ENCODE peak calls at places on chromosomes 13 and 19, in eight cellular contexts. T is SK-N-DZ, Z is thoracic aorta, N is pulmonary artery endothelial cell, W is RPMI7951, L is NCI-H1048, X is left colon, Q is substantia nigra. R is an unnamed sample.

GRCh38 chr19:33719366-33720154 is 77.1 kb upstream of the KCTD15 start:
- DNase-seq in T (no peak), Z (no peak), N (no peak), W (no peak), L (no peak), X (no peak), Q (no peak), R (no peak)

GRCh38 chr19:29549105-29550070 is 23.6 kb downstream of the VSTM2B start:
- DNase-seq in T (no peak), Z (no peak), N (no peak), W (no peak), L (no peak), X (no peak), Q (no peak), R (no peak)

GRCh38 chr19:17073869-17074627 is 1.2 kb downstream of the HAUS8 start:
- DNase-seq in T (no peak), Z (no peak), N (no peak), W (no peak), L (no peak), X (peak), Q (no peak), R (no peak)

GRCh38 chr13:112887151-112887550 is 81.9 kb upstream of the MCF2L start:
- DNase-seq in T (no peak), Z (no peak), N (no peak), W (no peak), L (no peak), X (no peak), Q (no peak), R (no peak)

GRCh38 chr13:48994731-48995130 is 19.0 kb downstream of the FNDC3A start:
- DNase-seq in T (no peak), Z (no peak), N (no peak), W (no peak), L (no peak), X (no peak), Q (no peak), R (no peak)

GRCh38 chr19:49333426-49334288 is 1.5 kb upstream of the CD37 start:
- DNase-seq in T (no peak), Z (no peak), N (no peak), W (no peak), L (no peak), X (peak), Q (peak), R (no peak)

GRCh38 chr19:7554990-7555864 is 19.7 kb downstream of the PNPLA6 start:
- DNase-seq in T (no peak), Z (no peak), N (no peak), W (no peak), L (no peak), X (peak), Q (no peak), R (no peak)

GRCh38 chr13:30615851-30616311 is 1.8 kb upstream of the USPL1 start:
- DNase-seq in T (peak), Z (no peak), N (no peak), W (peak), L (no peak), X (no peak), Q (no peak), R (no peak)

GRCh38 chr13:91504216-91504615 is 105.8 kb downstream of the GPC5 start:
- DNase-seq in T (no peak), Z (no peak), N (no peak), W (no peak), L (no peak), X (no peak), Q (no peak), R (no peak)

GRCh38 chr19:48509467-48510194 is 2.0 kb downstream of the LMTK3 start:
- DNase-seq in T (no peak), Z (no peak), N (no peak), W (no peak), L (no peak), X (no peak), Q (no peak), R (no peak)

GRCh38 chr19:12872941-12873890 is 8.0 kb downstream of the DNASE2 start:
- DNase-seq in T (peak), Z (no peak), N (no peak), W (peak), L (peak), X (peak), Q (no peak), R (no peak)

GRCh38 chr13:28574617-28575142 is 79.8 kb upstream of the FLT1 start:
- DNase-seq in T (no peak), Z (no peak), N (peak), W (peak), L (no peak), X (peak), Q (no peak), R (no peak)

GRCh38 chr19:43476606-43477005 is 11.2 kb upstream of the LYPD3 start:
- DNase-seq in T (no peak), Z (no peak), N (peak), W (peak), L (no peak), X (no peak), Q (no peak), R (no peak)

GRCh38 chr19:18304194-18304495 is 18.7 kb downstream of the LSM4 start:
- DNase-seq in T (no peak), Z (no peak), N (no peak), W (no peak), L (no peak), X (no peak), Q (no peak), R (no peak)

GRCh38 chr19:46192990-46193650 is 36.4 kb upstream of the IGFL1 start:
- DNase-seq in T (no peak), Z (no peak), N (no peak), W (peak), L (no peak), X (no peak), Q (no peak), R (no peak)

GRCh38 chr19:2381151-2381822 is 21.2 kb downstream of the TMPRSS9 start:
- DNase-seq in T (no peak), Z (no peak), N (no peak), W (peak), L (no peak), X (no peak), Q (peak), R (no peak)

GRCh38 chr13:56924401-56924800 is 216.3 kb upstream of the PRR20A start:
- DNase-seq in T (no peak), Z (no peak), N (no peak), W (no peak), L (no peak), X (no peak), Q (no peak), R (no peak)

GRCh38 chr13:103000157-103000556 is 66.1 kb downstream of the SLC10A2 start:
- DNase-seq in T (no peak), Z (no peak), N (no peak), W (no peak), L (no peak), X (no peak), Q (no peak), R (no peak)

GRCh38 chr19:15251010-15251748 is 18.9 kb upstream of the EPHX3 start:
- DNase-seq in T (no peak), Z (peak), N (no peak), W (peak), L (no peak), X (no peak), Q (no peak), R (no peak)

GRCh38 chr13:32548837-32549236 is 10.2 kb upstream of the N4BP2L2 start:
- DNase-seq in T (no peak), Z (no peak), N (no peak), W (no peak), L (no peak), X (no peak), Q (no peak), R (no peak)

GRCh38 chr19:45767410-45767880 is 1.6 kb downstream of the SIX5 start:
- DNase-seq in T (no peak), Z (no peak), N (no peak), W (peak), L (no peak), X (peak), Q (no peak), R (no peak)

GRCh38 chr19:6564393-6564792 is 26.6 kb downstream of the CD70 start:
- DNase-seq in T (no peak), Z (no peak), N (no peak), W (peak), L (no peak), X (no peak), Q (no peak), R (no peak)

GRCh38 chr13:109281017-109281416 is 505.4 kb downstream of the IRS2 start:
- DNase-seq in T (no peak), Z (no peak), N (no peak), W (no peak), L (no peak), X (no peak), Q (no peak), R (no peak)

GRCh38 chr19:17457621-17458020 is 3.1 kb downstream of the NXNL1 start:
- DNase-seq in T (no peak), Z (no peak), N (no peak), W (peak), L (no peak), X (no peak), Q (no peak), R (no peak)

GRCh38 chr13:113155201-113155600 is 3.2 kb upstream of the PROZ start:
- DNase-seq in T (no peak), Z (no peak), N (no peak), W (peak), L (no peak), X (no peak), Q (no peak), R (no peak)

GRCh38 chr13:113950451-113951245 is 23.2 kb downstream of the C13orf46 start:
- DNase-seq in T (no peak), Z (no peak), N (no peak), W (no peak), L (no peak), X (no peak), Q (no peak), R (no peak)

GRCh38 chr19:18135712-18136584 is 17.0 kb upstream of the PIK3R2 start:
- DNase-seq in T (no peak), Z (no peak), N (no peak), W (no peak), L (no peak), X (peak), Q (no peak), R (no peak)

GRCh38 chr19:8552810-8553209 is 24.4 kb downstream of the MYO1F start:
- DNase-seq in T (peak), Z (no peak), N (no peak), W (peak), L (no peak), X (no peak), Q (no peak), R (no peak)

GRCh38 chr19:46022431-46023310 is at the start of gene PGLYRP1:
- DNase-seq in T (no peak), Z (no peak), N (no peak), W (no peak), L (no peak), X (no peak), Q (no peak), R (no peak)

GRCh38 chr13:75135325-75135825 is 346.6 kb downstream of the TBC1D4 start:
- DNase-seq in T (no peak), Z (no peak), N (peak), W (peak), L (no peak), X (no peak), Q (no peak), R (no peak)

GRCh38 chr13:106028916-106029315 is 506.5 kb downstream of the EFNB2 start:
- DNase-seq in T (no peak), Z (no peak), N (no peak), W (peak), L (no peak), X (no peak), Q (no peak), R (no peak)

GRCh38 chr13:43363156-43363918 is 340.0 kb downstream of the DNAJC15 start:
- DNase-seq in T (no peak), Z (no peak), N (no peak), W (no peak), L (no peak), X (no peak), Q (no peak), R (no peak)

GRCh38 chr13:107374038-107374437 is 806.1 kb upstream of the ARGLU1 start:
- DNase-seq in T (no peak), Z (no peak), N (no peak), W (no peak), L (no peak), X (no peak), Q (no peak), R (no peak)

GRCh38 chr19:39082745-39083598 is 1.2 kb upstream of the ACP7 start:
- DNase-seq in T (no peak), Z (no peak), N (no peak), W (no peak), L (no peak), X (no peak), Q (no peak), R (no peak)

GRCh38 chr13:49776871-49777270 is 15.6 kb downstream of the KPNA3 start:
- DNase-seq in T (no peak), Z (no peak), N (no peak), W (no peak), L (no peak), X (no peak), Q (no peak), R (no peak)

GRCh38 chr13:98909016-98909415 is 68.8 kb downstream of the DOCK9 start:
- DNase-seq in T (no peak), Z (no peak), N (no peak), W (peak), L (no peak), X (no peak), Q (no peak), R (no peak)

GRCh38 chr13:26227396-26227971 is 5.4 kb upstream of the RNF6 start:
- DNase-seq in T (no peak), Z (no peak), N (no peak), W (no peak), L (no peak), X (no peak), Q (no peak), R (no peak)

GRCh38 chr13:87798536-87798935 is 127.4 kb downstream of the SLITRK5 start:
- DNase-seq in T (peak), Z (no peak), N (no peak), W (no peak), L (no peak), X (no peak), Q (no peak), R (no peak)

GRCh38 chr13:39773833-39774232 is 118.4 kb downstream of the COG6 start:
- DNase-seq in T (no peak), Z (no peak), N (no peak), W (peak), L (no peak), X (no peak), Q (no peak), R (no peak)

R was measured in NCI-H1436 treated with DMSO at 0.1 percent for 48 hours.